ENCODE peak calls at places on chromosomes 11 and 22, in eight cellular contexts. Y is fibroblast of lung; O is CD4-positive, CD25-positive, alpha-beta regulatory T cell; U is transverse colon; S is Karpas-422; X is AG04450; Z is esophagus squamous epithelium; F is vagina. D is an unnamed sample.

GRCh38 chr22:39920134-39920743 is 19.4 kb downstream of the GRAP2 start:
- DNase-seq in Y (no peak), O (peak), U (no peak), S (no peak), X (no peak), Z (no peak), F (no peak), D (no peak)

GRCh38 chr11:22703561-22703960 is 37.1 kb downstream of the GAS2 start:
- DNase-seq in Y (peak), O (no peak), U (no peak), S (no peak), X (peak), Z (no peak), F (no peak), D (no peak)

GRCh38 chr22:48807155-48807554 is 1020.5 kb downstream of the BRD1 start:
- DNase-seq in Y (peak), O (no peak), U (no peak), S (no peak), X (no peak), Z (no peak), F (no peak), D (no peak)

GRCh38 chr11:74663315-74663714 is 67.9 kb downstream of the CHRDL2 start:
- DNase-seq in Y (no peak), O (no peak), U (no peak), S (no peak), X (no peak), Z (no peak), F (no peak), D (no peak)

GRCh38 chr11:91871791-91872190 is 352.8 kb upstream of the FAT3 start:
- DNase-seq in Y (no peak), O (no peak), U (peak), S (no peak), X (no peak), Z (no peak), F (no peak), D (peak)

GRCh38 chr11:119218141-119218878 is 12.2 kb downstream of the CBL start:
- DNase-seq in Y (peak), O (no peak), U (no peak), S (no peak), X (peak), Z (no peak), F (no peak), D (peak)

GRCh38 chr11:131581006-131581405 is 210.6 kb downstream of the NTM start:
- DNase-seq in Y (peak), O (no peak), U (no peak), S (no peak), X (no peak), Z (no peak), F (no peak), D (no peak)

GRCh38 chr22:38056969-38057841 is at the start of gene PICK1:
- DNase-seq in Y (peak), O (peak), U (peak), S (peak), X (peak), Z (peak), F (peak), D (peak)

GRCh38 chr22:30821863-30822215 is 127.2 kb downstream of the OSBP2 start:
- DNase-seq in Y (no peak), O (no peak), U (no peak), S (no peak), X (no peak), Z (no peak), F (no peak), D (no peak)

GRCh38 chr11:96567193-96567592 is 177.4 kb downstream of the JRKL start:
- DNase-seq in Y (no peak), O (peak), U (no peak), S (no peak), X (no peak), Z (no peak), F (no peak), D (no peak)

GRCh38 chr11:35579557-35580396 is 38.5 kb upstream of the FJX1 start:
- DNase-seq in Y (peak), O (no peak), U (no peak), S (no peak), X (peak), Z (no peak), F (no peak), D (no peak)

GRCh38 chr11:43984519-43985385 is 42.3 kb downstream of the C11orf96 start:
- DNase-seq in Y (no peak), O (no peak), U (no peak), S (no peak), X (no peak), Z (no peak), F (peak), D (no peak)

GRCh38 chr22:39545310-39546063 is 12.9 kb upstream of the RPS19BP1 start:
- DNase-seq in Y (no peak), O (peak), U (peak), S (no peak), X (no peak), Z (no peak), F (no peak), D (no peak)

GRCh38 chr22:27152883-27153282 is 495.5 kb downstream of the MIAT start:
- DNase-seq in Y (no peak), O (no peak), U (no peak), S (no peak), X (no peak), Z (no peak), F (no peak), D (no peak)

GRCh38 chr11:39990413-39990812 is 1469.0 kb downstream of the LRRC4C start:
- DNase-seq in Y (no peak), O (no peak), U (no peak), S (no peak), X (no peak), Z (no peak), F (no peak), D (no peak)

GRCh38 chr11:123510579-123510905 is 80.5 kb downstream of the GRAMD1B start:
- DNase-seq in Y (no peak), O (no peak), U (no peak), S (no peak), X (no peak), Z (no peak), F (no peak), D (no peak)

GRCh38 chr22:32949719-32950118 is 108.5 kb downstream of the SYN3 start:
- DNase-seq in Y (no peak), O (no peak), U (no peak), S (no peak), X (no peak), Z (no peak), F (peak), D (no peak)

GRCh38 chr11:86205415-86206268 is 38.9 kb upstream of the EED start:
- DNase-seq in Y (no peak), O (no peak), U (no peak), S (peak), X (no peak), Z (no peak), F (no peak), D (no peak)

GRCh38 chr22:46077669-46078099 is 72.6 kb upstream of the PPARA start:
- DNase-seq in Y (peak), O (no peak), U (peak), S (no peak), X (no peak), Z (no peak), F (no peak), D (no peak)

GRCh38 chr11:93902921-93903320 is 52.5 kb upstream of the VSTM5 start:
- DNase-seq in Y (no peak), O (no peak), U (no peak), S (no peak), X (no peak), Z (no peak), F (no peak), D (no peak)

GRCh38 chr11:2205214-2205770 is 33.7 kb upstream of the TH start:
- DNase-seq in Y (no peak), O (no peak), U (no peak), S (no peak), X (no peak), Z (no peak), F (no peak), D (no peak)

GRCh38 chr22:26393929-26394328 is 35.1 kb upstream of the ASPHD2 start:
- DNase-seq in Y (no peak), O (no peak), U (no peak), S (no peak), X (no peak), Z (no peak), F (no peak), D (no peak)

GRCh38 chr11:70604630-70605520 is 206.5 kb downstream of the CTTN start:
- DNase-seq in Y (peak), O (no peak), U (no peak), S (no peak), X (no peak), Z (no peak), F (no peak), D (no peak)

GRCh38 chr22:48492371-48493320 is 1335.0 kb downstream of the BRD1 start:
- DNase-seq in Y (peak), O (peak), U (peak), S (peak), X (peak), Z (no peak), F (no peak), D (no peak)

GRCh38 chr11:2846056-2846455 is 39.5 kb downstream of the CDKN1C start:
- DNase-seq in Y (peak), O (no peak), U (no peak), S (no peak), X (no peak), Z (no peak), F (no peak), D (no peak)

GRCh38 chr11:129871914-129872313 is 23.5 kb downstream of the NFRKB start:
- DNase-seq in Y (no peak), O (no peak), U (no peak), S (no peak), X (no peak), Z (no peak), F (no peak), D (no peak)

GRCh38 chr11:131217313-131218297 is 152.8 kb upstream of the NTM start:
- DNase-seq in Y (no peak), O (no peak), U (no peak), S (peak), X (peak), Z (no peak), F (no peak), D (no peak)

GRCh38 chr11:83572521-83572920 is 286.4 kb upstream of the CCDC90B start:
- DNase-seq in Y (no peak), O (no peak), U (no peak), S (no peak), X (no peak), Z (no peak), F (no peak), D (no peak)

GRCh38 chr22:46113910-46114517 is 36.3 kb upstream of the PPARA start:
- DNase-seq in Y (no peak), O (no peak), U (no peak), S (no peak), X (no peak), Z (no peak), F (no peak), D (no peak)

GRCh38 chr22:41447435-41448188 is 1.0 kb upstream of the TOB2 start:
- DNase-seq in Y (peak), O (peak), U (peak), S (peak), X (no peak), Z (no peak), F (no peak), D (no peak)

GRCh38 chr22:27755521-27756211 is 45.9 kb downstream of the MN1 start:
- DNase-seq in Y (no peak), O (no peak), U (no peak), S (no peak), X (no peak), Z (no peak), F (no peak), D (no peak)

GRCh38 chr11:15590131-15590530 is 475.4 kb downstream of the INSC start:
- DNase-seq in Y (peak), O (no peak), U (no peak), S (no peak), X (no peak), Z (no peak), F (no peak), D (no peak)

GRCh38 chr22:23177197-23177596 is 3.1 kb upstream of the BCR start:
- DNase-seq in Y (no peak), O (no peak), U (no peak), S (no peak), X (no peak), Z (no peak), F (no peak), D (no peak)

GRCh38 chr11:20661850-20662249 is 7.5 kb upstream of the NELL1 start:
- DNase-seq in Y (no peak), O (no peak), U (no peak), S (no peak), X (no peak), Z (no peak), F (no peak), D (no peak)

GRCh38 chr11:2665747-2666710 is 33.8 kb downstream of the KCNQ1OT1 start:
- DNase-seq in Y (peak), O (no peak), U (no peak), S (no peak), X (no peak), Z (no peak), F (peak), D (no peak)

GRCh38 chr22:23180301-23180892 is at the start of gene BCR:
- DNase-seq in Y (peak), O (peak), U (peak), S (peak), X (no peak), Z (no peak), F (no peak), D (no peak)

GRCh38 chr11:75492181-75492820 is 33.4 kb downstream of the GDPD5 start:
- DNase-seq in Y (peak), O (peak), U (peak), S (peak), X (no peak), Z (no peak), F (no peak), D (no peak)

GRCh38 chr11:107859459-107860239 is 1.1 kb upstream of the SLC35F2 start:
- DNase-seq in Y (no peak), O (peak), U (peak), S (peak), X (no peak), Z (no peak), F (no peak), D (no peak)

GRCh38 chr11:15958939-15959338 is 397.4 kb downstream of the SOX6 start:
- DNase-seq in Y (no peak), O (no peak), U (no peak), S (no peak), X (no peak), Z (no peak), F (no peak), D (no peak)

GRCh38 chr11:117900144-117900651 is 23.7 kb upstream of the FXYD6 start:
- DNase-seq in Y (no peak), O (no peak), U (no peak), S (no peak), X (no peak), Z (no peak), F (no peak), D (no peak)

GRCh38 chr11:117901601-117902000 is 25.1 kb upstream of the FXYD6 start:
- DNase-seq in Y (no peak), O (no peak), U (no peak), S (no peak), X (no peak), Z (no peak), F (no peak), D (no peak)

GRCh38 chr11:117900720-117901440 is 24.4 kb upstream of the FXYD6 start:
- DNase-seq in Y (no peak), O (no peak), U (no peak), S (no peak), X (no peak), Z (no peak), F (no peak), D (no peak)

GRCh38 chr11:117903505-117904382 is 25.5 kb downstream of the TMPRSS13 start:
- DNase-seq in Y (no peak), O (no peak), U (no peak), S (no peak), X (no peak), Z (no peak), F (no peak), D (no peak)

DNA sequence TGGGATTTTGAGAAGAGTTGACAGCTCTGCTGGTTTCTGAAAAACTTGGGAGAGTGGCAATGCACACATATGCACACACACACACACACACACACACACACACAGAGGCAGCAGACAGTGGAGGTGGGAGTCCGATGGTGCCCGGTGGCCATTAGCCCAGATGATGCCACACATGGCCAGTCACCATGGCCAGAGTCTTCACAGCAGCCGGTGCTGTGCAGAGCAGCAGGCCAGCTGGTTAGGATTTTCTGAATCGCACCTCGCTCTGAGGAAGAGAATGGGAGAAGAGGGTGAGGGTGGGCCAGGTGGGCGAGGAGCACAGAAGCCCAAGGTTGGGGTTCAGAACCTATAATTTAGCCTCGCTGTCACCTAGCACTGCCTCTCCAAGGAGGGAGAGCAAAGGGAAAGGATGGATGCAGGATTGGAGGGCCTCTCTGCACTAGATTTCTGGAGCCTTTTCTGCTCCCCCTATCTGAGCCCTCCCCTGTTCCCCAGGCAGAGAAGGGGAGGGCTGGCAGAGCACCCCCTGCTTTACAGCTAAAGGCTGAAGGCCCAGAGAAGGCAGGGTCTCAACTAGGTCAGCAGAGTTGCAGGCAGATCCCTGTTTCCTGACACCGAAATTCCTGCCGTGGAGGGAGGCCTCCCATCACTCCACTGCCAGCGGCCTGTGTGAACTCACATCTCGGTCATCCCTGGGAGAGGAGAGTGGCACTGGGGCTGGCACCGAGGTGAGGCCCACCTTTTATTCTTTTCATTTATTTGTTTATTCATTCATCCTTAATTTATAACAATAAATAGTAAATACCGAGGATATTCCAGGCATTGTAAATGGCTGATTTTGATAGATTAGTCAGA is 25.8 kb upstream of the FXYD6 start:
- DNase-seq in Y (no peak), O (no peak), U (no peak), S (no peak), X (no peak), Z (no peak), F (no peak), D (no peak)
- H3K27ac ChIP-seq in Y (no peak), O (no peak), U (no peak), S (no peak), X (no peak), Z (no peak), F (no peak), D (no peak)

GRCh38 chr11:76577921-76578654 is 92.5 kb downstream of the LRRC32 start:
- DNase-seq in Y (no peak), O (no peak), U (no peak), S (no peak), X (no peak), Z (no peak), F (no peak), D (no peak)
- H3K27ac ChIP-seq in Y (peak), O (no peak), U (peak), S (no peak), X (no peak), Z (peak), F (peak), D (peak)

GRCh38 chr11:19276859-19277808 is 36.4 kb upstream of the E2F8 start:
- DNase-seq in Y (peak), O (no peak), U (peak), S (peak), X (no peak), Z (no peak), F (no peak), D (peak)
- H3K27ac ChIP-seq in Y (no peak), O (no peak), U (peak), S (no peak), X (no peak), Z (peak), F (no peak), D (peak)

DNA sequence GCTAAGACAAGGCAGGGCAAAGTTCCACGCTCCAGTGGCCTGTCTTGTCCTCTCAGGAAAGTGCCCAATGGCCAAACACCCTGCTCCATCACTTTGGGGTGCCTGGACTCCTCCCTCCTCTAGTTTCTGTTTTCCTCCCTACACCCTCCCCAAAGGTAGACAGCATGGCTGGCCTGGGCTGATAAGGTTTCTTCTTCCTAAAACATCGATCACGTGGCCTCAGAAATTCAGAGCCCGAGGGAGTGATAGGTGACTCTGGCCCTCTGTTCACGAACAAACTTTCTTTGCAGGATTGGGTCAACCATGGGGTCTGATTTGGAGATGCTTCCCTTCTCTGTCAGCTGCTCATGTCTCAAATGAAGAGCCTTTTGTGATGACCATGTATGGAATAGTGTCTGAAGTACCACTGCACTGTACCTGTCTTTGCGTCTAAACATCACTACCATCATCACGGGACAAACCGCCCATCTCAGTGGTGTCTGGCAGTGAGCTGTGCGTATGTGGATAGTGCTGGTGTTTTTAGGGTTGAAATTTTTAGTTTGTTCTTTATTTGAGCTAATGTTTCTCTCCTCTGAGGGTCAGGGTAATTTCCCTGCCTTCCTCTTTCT is 6.1 kb downstream of the MICAL2 start:
- DNase-seq in Y (no peak), O (no peak), U (no peak), S (no peak), X (no peak), Z (no peak), F (no peak), D (no peak)
- H3K27ac ChIP-seq in Y (no peak), O (no peak), U (peak), S (no peak), X (peak), Z (no peak), F (no peak), D (peak)

GRCh38 chr11:12019867-12020416 is 11.5 kb upstream of the DKK3 start:
- DNase-seq in Y (peak), O (no peak), U (no peak), S (no peak), X (no peak), Z (no peak), F (no peak), D (no peak)

GRCh38 chr11:12019337-12019736 is 10.9 kb upstream of the DKK3 start:
- DNase-seq in Y (peak), O (no peak), U (no peak), S (no peak), X (no peak), Z (no peak), F (no peak), D (no peak)

GRCh38 chr11:12017243-12017678 is 8.8 kb upstream of the DKK3 start:
- DNase-seq in Y (peak), O (no peak), U (no peak), S (no peak), X (peak), Z (no peak), F (no peak), D (no peak)

GRCh38 chr11:12016246-12016645 is 7.8 kb upstream of the DKK3 start:
- DNase-seq in Y (no peak), O (no peak), U (no peak), S (no peak), X (no peak), Z (no peak), F (no peak), D (no peak)

DNA sequence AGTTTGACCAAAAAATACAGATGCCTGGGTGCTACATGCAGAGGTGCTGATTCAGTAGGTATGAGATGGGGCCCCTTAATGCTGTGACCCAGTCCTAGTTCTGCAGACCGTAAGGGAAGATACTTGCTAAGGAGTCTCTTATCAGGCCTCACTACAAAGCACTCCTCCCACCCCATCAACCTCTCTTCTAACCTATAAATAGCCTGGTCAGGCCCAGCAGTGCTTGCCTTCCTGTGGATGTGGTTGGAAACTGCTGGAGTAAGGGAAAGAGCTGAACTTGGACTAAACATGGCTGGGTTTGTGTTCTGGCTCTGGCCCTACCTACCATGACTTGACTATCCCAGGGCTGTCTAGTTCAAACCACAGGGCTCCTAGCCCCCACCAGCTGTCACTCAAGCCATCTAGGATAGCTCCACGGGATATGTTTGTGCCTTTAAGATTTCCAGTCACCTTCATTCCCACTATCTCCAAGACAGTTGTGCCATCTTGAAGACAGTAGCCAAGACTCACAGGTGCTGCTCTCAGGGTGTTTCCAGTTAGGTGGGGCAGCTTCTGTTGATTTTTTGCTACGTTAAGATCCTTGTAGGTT is 9.5 kb upstream of the DKK3 start:
- DNase-seq in Y (peak), O (no peak), U (no peak), S (no peak), X (no peak), Z (no peak), F (no peak), D (no peak)
- H3K27ac ChIP-seq in Y (no peak), O (no peak), U (no peak), S (no peak), X (no peak), Z (no peak), F (no peak), D (no peak)